ENCODE peak calls at places on chromosomes 7 and 10, in eight cellular contexts. H is breast epithelium; J is A549; M is sigmoid colon; L is lower leg skin; R is right lobe of liver; T is AG04450; N is CD8-positive, alpha-beta T cell. U is an unnamed sample.

GRCh38 chr7:100509213-100509612 is 25.5 kb downstream of the NYAP1 start:
- DNase-seq in N (no peak), H (no peak), T (peak; percentile 78), M (peak; percentile 77), R (no peak), J (no peak), L (peak; percentile 87), U (no peak)

GRCh38 chr7:119964640-119965542 is 308.1 kb upstream of the KCND2 start:
- DNase-seq in R (no peak), H (no peak), T (no peak), M (no peak), L (no peak), J (no peak), N (no peak), U (no peak)

GRCh38 chr10:12975906-12976305 is 25.6 kb downstream of the CCDC3 start:
- DNase-seq in J (no peak), R (no peak), M (no peak), L (peak; percentile 53), T (no peak), H (no peak), N (no peak), U (no peak)

GRCh38 chr10:73837072-73837471 is 25.7 kb upstream of the NDST2 start:
- DNase-seq in L (no peak), R (no peak), M (no peak), T (peak; percentile 42), H (no peak), N (no peak), J (no peak), U (no peak)

GRCh38 chr10:24493168-24493567 is 230.5 kb downstream of the ARHGAP21 start:
- DNase-seq in H (no peak), N (no peak), M (no peak), R (no peak), T (no peak), L (no peak), J (no peak), U (no peak)

GRCh38 chr10:47062801-47063200 is 151.6 kb downstream of the PTPN20 start:
- DNase-seq in T (no peak), L (peak; percentile 46), R (no peak), N (no peak), M (peak; percentile 40), H (no peak), J (no peak), U (peak; percentile 22)

GRCh38 chr10:23512355-23513058 is 73.6 kb downstream of the OTUD1 start:
- DNase-seq in N (no peak), H (no peak), T (no peak), L (no peak), R (no peak), J (peak; percentile 61), M (no peak), U (no peak)

GRCh38 chr10:22475857-22476600 is 130.7 kb downstream of the SPAG6 start:
- DNase-seq in R (peak; percentile 22), T (no peak), H (no peak), N (no peak), L (no peak), J (peak; percentile 7), M (no peak), U (no peak)

GRCh38 chr7:134028853-134029252 is 98.3 kb upstream of the LRGUK start:
- DNase-seq in R (no peak), N (no peak), L (no peak), T (no peak), J (no peak), M (no peak), H (no peak), U (no peak)

GRCh38 chr7:144786522-144786921 is 49.3 kb downstream of the TPK1 start:
- DNase-seq in H (no peak), N (no peak), R (no peak), T (no peak), J (no peak), L (no peak), M (no peak), U (no peak)

GRCh38 chr7:5437987-5438386 is 14.4 kb upstream of the TNRC18 start:
- DNase-seq in T (no peak), H (no peak), J (no peak), R (no peak), M (no peak), N (no peak), L (no peak), U (no peak)

GRCh38 chr7:95509199-95509598 is 23.5 kb downstream of the ASB4 start:
- DNase-seq in H (no peak), J (no peak), N (no peak), T (no peak), R (no peak), M (no peak), L (no peak), U (peak; percentile 86)

GRCh38 chr7:1708640-1709249 is 38.7 kb downstream of the ELFN1 start:
- DNase-seq in N (no peak), H (peak; percentile 42), J (no peak), R (peak; percentile 55), M (peak; percentile 44), T (no peak), L (peak; percentile 56), U (no peak)

GRCh38 chr10:28492556-28492955 is 40.4 kb upstream of the WAC start:
- DNase-seq in J (no peak), L (no peak), H (no peak), N (no peak), R (no peak), M (no peak), T (no peak), U (no peak)

GRCh38 chr7:155277385-155277994 is 20.2 kb upstream of the INSIG1 start:
- DNase-seq in N (no peak), H (no peak), L (no peak), J (no peak), R (no peak), T (no peak), M (no peak), U (no peak)

GRCh38 chr7:116736927-116737715 is 65.1 kb downstream of the MET start:
- DNase-seq in N (no peak), R (no peak), J (no peak), M (no peak), L (no peak), T (no peak), H (no peak), U (no peak)

GRCh38 chr10:50275650-50276235 is 24.4 kb upstream of the ASAH2 start:
- DNase-seq in T (no peak), N (peak; percentile 6), H (no peak), J (peak; percentile 34), L (no peak), R (peak; percentile 58), M (no peak), U (no peak)
- H3K4me3 ChIP-seq in T (no peak overlapping the region), N (no peak overlapping the region), H (no peak overlapping the region), J (no peak overlapping the region), L (no peak overlapping the region), R (no peak overlapping the region), M (no peak overlapping the region), U (no peak overlapping the region)

DNA sequence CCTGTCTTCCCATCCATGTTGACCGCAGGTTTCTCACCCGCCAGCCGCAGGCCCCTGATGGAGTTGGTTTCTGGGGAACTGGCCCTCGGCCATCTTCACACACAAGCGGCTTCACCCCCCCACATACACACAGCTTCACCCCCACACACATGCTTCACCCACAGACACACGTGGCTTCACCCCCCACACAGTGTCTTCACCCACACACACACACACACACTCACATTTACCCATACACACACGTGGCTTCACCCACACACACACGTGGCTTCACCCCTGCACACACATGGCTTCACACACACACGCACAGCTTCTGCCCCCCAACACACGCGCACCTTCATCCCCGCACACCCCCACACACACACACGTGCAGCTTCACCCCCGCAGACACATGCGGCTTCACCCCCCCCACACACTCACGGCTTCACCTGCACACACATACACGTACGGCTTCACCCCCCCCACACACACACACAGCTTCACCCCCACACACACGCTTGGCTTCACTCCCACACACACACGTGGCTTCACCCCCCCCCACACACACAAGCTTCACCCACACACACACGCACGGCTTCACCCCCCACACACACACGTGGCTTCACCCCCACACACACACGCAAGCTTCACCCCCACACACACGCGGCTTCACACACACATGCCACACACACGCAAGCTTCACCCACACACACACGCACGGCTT is 82.5 kb downstream of the NKX6-2 start:
- DNase-seq in N (no peak), T (no peak), H (no peak), J (no peak), R (peak; percentile 6), L (no peak), M (peak; percentile 53), U (no peak)
- H3K4me3 ChIP-seq in N (no peak overlapping the region), T (no peak overlapping the region), H (no peak overlapping the region), J (no peak overlapping the region), R (no peak overlapping the region), L (no peak overlapping the region), M (no peak overlapping the region), U (no peak overlapping the region)

GRCh38 chr7:54888736-54889082 is 129.7 kb upstream of the SEC61G start:
- DNase-seq in T (no peak), M (no peak), N (no peak), H (no peak), J (no peak), R (no peak), L (no peak), U (no peak)
- H3K4me3 ChIP-seq in T (peak overlapping the region; percentile 46), M (peak overlapping the region; percentile 9), N (no peak overlapping the region), H (peak overlapping the region; percentile 19), J (peak overlapping the region; percentile 21), R (peak overlapping the region; percentile 35), L (peak overlapping the region; percentile 6), U (no peak overlapping the region)

GRCh38 chr10:86757110-86757790 is 831 bp downstream of the BMPR1A start:
- DNase-seq in L (peak; percentile 87), M (peak; percentile 82), J (peak; percentile 62), T (no peak), R (peak; percentile 42), H (no peak), N (peak; percentile 1), U (peak; percentile 51)

GRCh38 chr10:86756511-86757109 is at the start of gene BMPR1A:
- DNase-seq in R (peak; percentile 30), J (peak; percentile 90), H (peak; percentile 83), T (peak; percentile 43), L (peak; percentile 97), M (no peak), N (no peak), U (no peak)

GRCh38 chr10:86755740-86756510 is 494 bp upstream of the BMPR1A start:
- DNase-seq in H (peak; percentile 60), J (peak; percentile 83), L (peak; percentile 93), R (peak; percentile 89), N (peak; percentile 82), M (peak; percentile 95), T (peak; percentile 66), U (peak; percentile 76)

GRCh38 chr10:86759073-86759672 is 2.8 kb downstream of the BMPR1A start:
- DNase-seq in R (no peak), T (no peak), H (no peak), J (no peak), L (no peak), M (no peak), N (no peak), U (no peak)

DNA sequence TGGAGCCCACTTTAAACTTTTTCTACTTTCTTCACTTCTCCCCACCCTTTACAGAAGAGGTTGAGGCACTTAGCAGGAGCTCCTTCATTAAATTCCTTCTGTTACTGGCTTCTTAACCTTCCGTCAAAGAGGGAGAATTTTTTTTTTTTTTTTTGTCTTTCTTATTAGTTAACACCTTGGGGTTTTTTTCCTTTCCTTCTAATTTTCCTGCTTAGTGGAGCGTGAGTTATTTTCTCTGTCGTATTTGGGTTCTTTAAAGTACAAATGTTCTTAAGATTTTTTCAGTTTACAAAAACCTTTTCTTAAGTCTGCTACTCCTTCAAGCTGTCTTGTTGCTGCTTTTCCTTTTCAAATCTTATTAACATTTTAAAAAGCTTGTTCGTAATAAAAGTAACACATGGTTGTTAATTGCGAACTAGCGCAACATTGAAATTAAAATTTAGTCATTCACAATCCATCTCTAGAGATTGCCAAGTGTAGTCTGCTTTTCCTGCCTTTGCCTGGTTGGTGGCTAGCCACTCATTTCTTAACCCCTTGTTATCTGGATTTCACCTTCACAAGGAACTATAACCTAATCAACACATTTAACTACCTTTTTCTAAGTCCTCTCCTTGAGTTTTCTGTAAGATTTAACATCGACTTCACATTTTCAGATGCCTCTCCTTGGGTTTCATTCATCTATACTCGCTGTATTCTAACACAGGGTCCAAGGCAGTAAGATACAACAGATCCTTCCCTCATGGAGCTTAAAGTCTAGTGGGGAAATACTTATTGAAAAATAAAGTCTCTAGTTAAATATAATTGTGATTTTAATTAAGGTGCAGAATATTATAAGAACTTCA is 2.0 kb downstream of the BMPR1A start:
- DNase-seq in M (no peak), J (peak; percentile 16), H (no peak), N (no peak), T (no peak), R (no peak), L (no peak), U (no peak)
- H3K4me3 ChIP-seq in M (peak overlapping the region; percentile 80), J (peak overlapping the region; percentile 79), H (peak overlapping the region; percentile 63), N (no peak overlapping the region), T (peak overlapping the region; percentile 73), R (no peak overlapping the region), L (no peak overlapping the region), U (no peak overlapping the region)